ENCODE peak calls at places on chromosomes 12 and 14, in six cellular contexts. One of them, this sample, is unnamed.

GRCh38 chr12:10667581-10667980 is 6.3 kb downstream of the STYK1 start:
- DNase-seq in activated CD8-positive, alpha-beta memory T cell treated with anti-CD3 and anti-CD28 coated beads for 1 hour: no peak
- DNase-seq in NCI-H1694: no peak
- DNase-seq in effector memory CD4-positive, alpha-beta T cell: no peak
- DNase-seq in iris pigment epithelial cell: no peak
- DNase-seq in CD4-positive, alpha-beta T cell: no peak
- DNase-seq in this sample: no peak

GRCh38 chr14:105252552-105253328 is 4.4 kb downstream of the BTBD6 start:
- DNase-seq in activated CD8-positive, alpha-beta memory T cell treated with anti-CD3 and anti-CD28 coated beads for 1 hour: no peak
- DNase-seq in NCI-H1694: no peak
- DNase-seq in effector memory CD4-positive, alpha-beta T cell: no peak
- DNase-seq in iris pigment epithelial cell: no peak
- DNase-seq in CD4-positive, alpha-beta T cell: no peak
- DNase-seq in this sample: no peak

GRCh38 chr14:63361790-63362189 is 43.1 kb upstream of the GPHB5 start:
- DNase-seq in activated CD8-positive, alpha-beta memory T cell treated with anti-CD3 and anti-CD28 coated beads for 1 hour: no peak
- DNase-seq in NCI-H1694: no peak
- DNase-seq in effector memory CD4-positive, alpha-beta T cell: no peak
- DNase-seq in iris pigment epithelial cell: no peak
- DNase-seq in CD4-positive, alpha-beta T cell: no peak
- DNase-seq in this sample: no peak

GRCh38 chr14:105022276-105022670 is 1.4 kb upstream of the CDCA4 start:
- DNase-seq in activated CD8-positive, alpha-beta memory T cell treated with anti-CD3 and anti-CD28 coated beads for 1 hour: no peak
- DNase-seq in NCI-H1694: no peak
- DNase-seq in effector memory CD4-positive, alpha-beta T cell: no peak
- DNase-seq in iris pigment epithelial cell: no peak
- DNase-seq in CD4-positive, alpha-beta T cell: no peak
- DNase-seq in this sample: no peak

GRCh38 chr14:24190416-24190815 is 1.8 kb upstream of the IPO4 start:
- DNase-seq in activated CD8-positive, alpha-beta memory T cell treated with anti-CD3 and anti-CD28 coated beads for 1 hour: no peak
- DNase-seq in NCI-H1694: no peak
- DNase-seq in effector memory CD4-positive, alpha-beta T cell: no peak
- DNase-seq in iris pigment epithelial cell: no peak
- DNase-seq in CD4-positive, alpha-beta T cell: no peak
- DNase-seq in this sample: no peak

GRCh38 chr12:55706840-55707671 is 648 bp downstream of the ITGA7 start:
- DNase-seq in activated CD8-positive, alpha-beta memory T cell treated with anti-CD3 and anti-CD28 coated beads for 1 hour: no peak
- DNase-seq in NCI-H1694: no peak
- DNase-seq in effector memory CD4-positive, alpha-beta T cell: no peak
- DNase-seq in iris pigment epithelial cell: no peak
- DNase-seq in CD4-positive, alpha-beta T cell: no peak
- DNase-seq in this sample: no peak

GRCh38 chr12:50922820-50923219 is 29.5 kb upstream of the HIGD1C start:
- DNase-seq in activated CD8-positive, alpha-beta memory T cell treated with anti-CD3 and anti-CD28 coated beads for 1 hour: no peak
- DNase-seq in NCI-H1694: no peak
- DNase-seq in effector memory CD4-positive, alpha-beta T cell: no peak
- DNase-seq in iris pigment epithelial cell: peak
- DNase-seq in CD4-positive, alpha-beta T cell: no peak
- DNase-seq in this sample: peak

GRCh38 chr12:82524020-82524419 is 162.7 kb upstream of the TMTC2 start:
- DNase-seq in activated CD8-positive, alpha-beta memory T cell treated with anti-CD3 and anti-CD28 coated beads for 1 hour: no peak
- DNase-seq in NCI-H1694: no peak
- DNase-seq in effector memory CD4-positive, alpha-beta T cell: no peak
- DNase-seq in iris pigment epithelial cell: no peak
- DNase-seq in CD4-positive, alpha-beta T cell: no peak
- DNase-seq in this sample: no peak

GRCh38 chr12:7608184-7608911 is 57.4 kb downstream of the APOBEC1 start:
- DNase-seq in activated CD8-positive, alpha-beta memory T cell treated with anti-CD3 and anti-CD28 coated beads for 1 hour: no peak
- DNase-seq in NCI-H1694: no peak
- DNase-seq in effector memory CD4-positive, alpha-beta T cell: no peak
- DNase-seq in iris pigment epithelial cell: no peak
- DNase-seq in CD4-positive, alpha-beta T cell: no peak
- DNase-seq in this sample: no peak

GRCh38 chr14:24382103-24382377 is 14.1 kb downstream of the NFATC4 start:
- DNase-seq in activated CD8-positive, alpha-beta memory T cell treated with anti-CD3 and anti-CD28 coated beads for 1 hour: no peak
- DNase-seq in NCI-H1694: no peak
- DNase-seq in effector memory CD4-positive, alpha-beta T cell: no peak
- DNase-seq in iris pigment epithelial cell: no peak
- DNase-seq in CD4-positive, alpha-beta T cell: no peak
- DNase-seq in this sample: no peak

GRCh38 chr14:94355191-94355794 is 32.2 kb upstream of the SERPINA6 start:
- DNase-seq in activated CD8-positive, alpha-beta memory T cell treated with anti-CD3 and anti-CD28 coated beads for 1 hour: no peak
- DNase-seq in NCI-H1694: peak
- DNase-seq in effector memory CD4-positive, alpha-beta T cell: no peak
- DNase-seq in iris pigment epithelial cell: peak
- DNase-seq in CD4-positive, alpha-beta T cell: no peak
- DNase-seq in this sample: peak

GRCh38 chr12:131097247-131098177 is 143.8 kb downstream of the ADGRD1 start:
- DNase-seq in activated CD8-positive, alpha-beta memory T cell treated with anti-CD3 and anti-CD28 coated beads for 1 hour: no peak
- DNase-seq in NCI-H1694: no peak
- DNase-seq in effector memory CD4-positive, alpha-beta T cell: no peak
- DNase-seq in iris pigment epithelial cell: no peak
- DNase-seq in CD4-positive, alpha-beta T cell: peak
- DNase-seq in this sample: peak

GRCh38 chr14:22370084-22370847 is 218.8 kb downstream of the DAD1 start:
- DNase-seq in activated CD8-positive, alpha-beta memory T cell treated with anti-CD3 and anti-CD28 coated beads for 1 hour: no peak
- DNase-seq in NCI-H1694: no peak
- DNase-seq in effector memory CD4-positive, alpha-beta T cell: no peak
- DNase-seq in iris pigment epithelial cell: peak
- DNase-seq in CD4-positive, alpha-beta T cell: no peak
- DNase-seq in this sample: no peak

GRCh38 chr14:104421401-104421821 is 158.2 kb upstream of the C14orf180 start:
- DNase-seq in activated CD8-positive, alpha-beta memory T cell treated with anti-CD3 and anti-CD28 coated beads for 1 hour: no peak
- DNase-seq in NCI-H1694: no peak
- DNase-seq in effector memory CD4-positive, alpha-beta T cell: no peak
- DNase-seq in iris pigment epithelial cell: no peak
- DNase-seq in CD4-positive, alpha-beta T cell: peak
- DNase-seq in this sample: no peak

GRCh38 chr14:59377485-59377884 is 87.7 kb downstream of the GPR135 start:
- DNase-seq in activated CD8-positive, alpha-beta memory T cell treated with anti-CD3 and anti-CD28 coated beads for 1 hour: no peak
- DNase-seq in NCI-H1694: no peak
- DNase-seq in effector memory CD4-positive, alpha-beta T cell: no peak
- DNase-seq in iris pigment epithelial cell: no peak
- DNase-seq in CD4-positive, alpha-beta T cell: no peak
- DNase-seq in this sample: no peak

GRCh38 chr12:107503851-107504502 is 181.6 kb upstream of the PWP1 start:
- DNase-seq in activated CD8-positive, alpha-beta memory T cell treated with anti-CD3 and anti-CD28 coated beads for 1 hour: no peak
- DNase-seq in NCI-H1694: no peak
- DNase-seq in effector memory CD4-positive, alpha-beta T cell: no peak
- DNase-seq in iris pigment epithelial cell: no peak
- DNase-seq in CD4-positive, alpha-beta T cell: no peak
- DNase-seq in this sample: no peak

GRCh38 chr14:71371711-71372396 is 464.6 kb downstream of the PCNX1 start:
- DNase-seq in activated CD8-positive, alpha-beta memory T cell treated with anti-CD3 and anti-CD28 coated beads for 1 hour: no peak
- DNase-seq in NCI-H1694: no peak
- DNase-seq in effector memory CD4-positive, alpha-beta T cell: no peak
- DNase-seq in iris pigment epithelial cell: peak
- DNase-seq in CD4-positive, alpha-beta T cell: no peak
- DNase-seq in this sample: no peak

GRCh38 chr12:128644664-128645296 is 179.0 kb downstream of the SLC15A4 start:
- DNase-seq in activated CD8-positive, alpha-beta memory T cell treated with anti-CD3 and anti-CD28 coated beads for 1 hour: no peak
- DNase-seq in NCI-H1694: no peak
- DNase-seq in effector memory CD4-positive, alpha-beta T cell: no peak
- DNase-seq in iris pigment epithelial cell: no peak
- DNase-seq in CD4-positive, alpha-beta T cell: no peak
- DNase-seq in this sample: no peak

GRCh38 chr14:92122351-92122677 is 545 bp downstream of the CPSF2 start:
- DNase-seq in activated CD8-positive, alpha-beta memory T cell treated with anti-CD3 and anti-CD28 coated beads for 1 hour: no peak
- DNase-seq in NCI-H1694: peak
- DNase-seq in effector memory CD4-positive, alpha-beta T cell: no peak
- DNase-seq in iris pigment epithelial cell: peak
- DNase-seq in CD4-positive, alpha-beta T cell: no peak
- DNase-seq in this sample: peak